ENCODE peak calls at places on chromosomes 6 and 20, in nine cellular contexts. U is A549, K is NB4, Q is sigmoid colon, M is adrenal gland, B is tibial nerve, J is stomach, Z is body of pancreas, T is heart left ventricle. D is an unnamed sample.

GRCh38 chr6:89644864-89645263 is 6.3 kb upstream of the LYRM2 start:
- DNase-seq in U (no peak), K (no peak), Q (no peak), M (no peak), B (no peak), J (no peak), Z (no peak), T (no peak), D (no peak)

GRCh38 chr6:41591122-41591521 is 44.9 kb downstream of the FOXP4 start:
- DNase-seq in U (no peak), K (no peak), Q (no peak), M (no peak), B (no peak), J (no peak), Z (no peak), T (no peak), D (no peak)

GRCh38 chr6:111238464-111239119 is 151.3 kb downstream of the SLC16A10 start:
- DNase-seq in U (no peak), K (peak), Q (no peak), M (no peak), B (no peak), J (no peak), Z (no peak), T (no peak), D (peak)

GRCh38 chr6:114514153-114514552 is 171.3 kb upstream of the HS3ST5 start:
- DNase-seq in U (no peak), K (no peak), Q (no peak), M (no peak), B (no peak), J (no peak), Z (no peak), T (no peak), D (no peak)

GRCh38 chr6:10429638-10430427 is 15.0 kb upstream of the TFAP2A start:
- DNase-seq in U (no peak), K (peak), Q (no peak), M (no peak), B (no peak), J (no peak), Z (no peak), T (no peak), D (no peak)

GRCh38 chr6:90703383-90703782 is 116.5 kb upstream of the MAP3K7 start:
- DNase-seq in U (no peak), K (no peak), Q (no peak), M (no peak), B (no peak), J (no peak), Z (no peak), T (no peak), D (no peak)

GRCh38 chr6:15266423-15266996 is 20.6 kb downstream of the JARID2 start:
- DNase-seq in U (no peak), K (peak), Q (no peak), M (no peak), B (no peak), J (no peak), Z (no peak), T (peak), D (peak)

GRCh38 chr6:157116420-157116819 is 206.9 kb downstream of the TMEM242 start:
- DNase-seq in U (no peak), K (peak), Q (no peak), M (no peak), B (no peak), J (no peak), Z (no peak), T (no peak), D (no peak)

GRCh38 chr6:40359808-40360207 is 227.4 kb downstream of the LRFN2 start:
- DNase-seq in U (no peak), K (no peak), Q (no peak), M (no peak), B (no peak), J (no peak), Z (no peak), T (no peak), D (no peak)

GRCh38 chr6:105469951-105470350 is 67.1 kb upstream of the PREP start:
- DNase-seq in U (no peak), K (no peak), Q (no peak), M (no peak), B (no peak), J (no peak), Z (no peak), T (no peak), D (no peak)

GRCh38 chr20:57437672-57438330 is 46.6 kb downstream of the RBM38 start:
- DNase-seq in U (no peak), K (no peak), Q (no peak), M (no peak), B (no peak), J (no peak), Z (no peak), T (no peak), D (peak)

GRCh38 chr6:52227495-52227894 is 16.8 kb downstream of the IL17F start:
- DNase-seq in U (no peak), K (no peak), Q (no peak), M (no peak), B (no peak), J (no peak), Z (no peak), T (no peak), D (no peak)

GRCh38 chr20:6855806-6856205 is 88.3 kb downstream of the BMP2 start:
- DNase-seq in U (no peak), K (peak), Q (no peak), M (no peak), B (no peak), J (no peak), Z (no peak), T (no peak), D (no peak)

GRCh38 chr6:73727114-73727513 is 31.1 kb downstream of the CD109 start:
- DNase-seq in U (no peak), K (no peak), Q (no peak), M (no peak), B (no peak), J (no peak), Z (no peak), T (no peak), D (no peak)

GRCh38 chr20:63085087-63085861 is 78.5 kb upstream of the BHLHE23 start:
- DNase-seq in U (no peak), K (no peak), Q (peak), M (no peak), B (no peak), J (no peak), Z (peak), T (peak), D (no peak)

GRCh38 chr6:30614843-30615218 is 2.2 kb downstream of the PPP1R10 start:
- DNase-seq in U (peak), K (peak), Q (peak), M (peak), B (peak), J (peak), Z (peak), T (peak), D (peak)

GRCh38 chr20:43766395-43766794 is 39.6 kb upstream of the GTSF1L start:
- DNase-seq in U (no peak), K (no peak), Q (peak), M (no peak), B (no peak), J (no peak), Z (no peak), T (peak), D (no peak)

GRCh38 chr6:19757036-19757435 is 80.1 kb upstream of the ID4 start:
- DNase-seq in U (no peak), K (no peak), Q (no peak), M (no peak), B (no peak), J (no peak), Z (no peak), T (no peak), D (no peak)

GRCh38 chr20:11031300-11031699 is 357.5 kb upstream of the JAG1 start:
- DNase-seq in U (no peak), K (no peak), Q (no peak), M (no peak), B (no peak), J (no peak), Z (no peak), T (no peak), D (no peak)

GRCh38 chr6:165962361-165962760 is 205.3 kb downstream of the TBXT start:
- DNase-seq in U (no peak), K (no peak), Q (no peak), M (no peak), B (no peak), J (no peak), Z (no peak), T (no peak), D (no peak)

GRCh38 chr6:5205035-5205469 is 55.7 kb downstream of the LYRM4 start:
- DNase-seq in U (no peak), K (peak), Q (no peak), M (peak), B (no peak), J (no peak), Z (no peak), T (peak), D (no peak)

GRCh38 chr6:107080036-107080435 is 35.3 kb downstream of the BEND3 start:
- DNase-seq in U (no peak), K (peak), Q (peak), M (no peak), B (no peak), J (no peak), Z (no peak), T (no peak), D (no peak)

GRCh38 chr6:43283514-43283901 is 14.6 kb upstream of the SLC22A7 start:
- DNase-seq in U (no peak), K (no peak), Q (no peak), M (no peak), B (no peak), J (no peak), Z (no peak), T (no peak), D (no peak)

GRCh38 chr6:143621876-143622605 is 55.7 kb upstream of the PHACTR2 start:
- DNase-seq in U (no peak), K (no peak), Q (no peak), M (no peak), B (no peak), J (no peak), Z (no peak), T (no peak), D (no peak)

GRCh38 chr6:158391276-158391675 is 79.0 kb downstream of the TULP4 start:
- DNase-seq in U (no peak), K (no peak), Q (no peak), M (no peak), B (no peak), J (no peak), Z (no peak), T (no peak), D (no peak)

GRCh38 chr6:2450546-2450945 is 205.1 kb upstream of the GMDS start:
- DNase-seq in U (no peak), K (no peak), Q (no peak), M (peak), B (peak), J (peak), Z (peak), T (peak), D (peak)

GRCh38 chr6:8276148-8276547 is 159.2 kb downstream of the SLC35B3 start:
- DNase-seq in U (no peak), K (no peak), Q (no peak), M (no peak), B (no peak), J (no peak), Z (no peak), T (no peak), D (no peak)

GRCh38 chr6:68069921-68070709 is 565.0 kb upstream of the ADGRB3 start:
- DNase-seq in U (no peak), K (no peak), Q (no peak), M (no peak), B (no peak), J (no peak), Z (no peak), T (no peak), D (no peak)
- TF ChIP-seq POLR2A in U (no peak), K (no peak), Q (no peak), M (no peak), B (no peak), J (no peak), Z (no peak), T (no peak), D (no peak)

GRCh38 chr6:92587521-92587920 is 831.8 kb downstream of the EPHA7 start:
- DNase-seq in U (no peak), K (no peak), Q (no peak), M (no peak), B (no peak), J (no peak), Z (no peak), T (no peak), D (no peak)

GRCh38 chr6:92588126-92588525 is 831.2 kb downstream of the EPHA7 start:
- DNase-seq in U (no peak), K (no peak), Q (no peak), M (no peak), B (no peak), J (no peak), Z (no peak), T (no peak), D (no peak)

GRCh38 chr6:92586236-92586977 is 833.0 kb downstream of the EPHA7 start:
- DNase-seq in U (no peak), K (no peak), Q (no peak), M (no peak), B (no peak), J (no peak), Z (no peak), T (peak), D (no peak)

DNA sequence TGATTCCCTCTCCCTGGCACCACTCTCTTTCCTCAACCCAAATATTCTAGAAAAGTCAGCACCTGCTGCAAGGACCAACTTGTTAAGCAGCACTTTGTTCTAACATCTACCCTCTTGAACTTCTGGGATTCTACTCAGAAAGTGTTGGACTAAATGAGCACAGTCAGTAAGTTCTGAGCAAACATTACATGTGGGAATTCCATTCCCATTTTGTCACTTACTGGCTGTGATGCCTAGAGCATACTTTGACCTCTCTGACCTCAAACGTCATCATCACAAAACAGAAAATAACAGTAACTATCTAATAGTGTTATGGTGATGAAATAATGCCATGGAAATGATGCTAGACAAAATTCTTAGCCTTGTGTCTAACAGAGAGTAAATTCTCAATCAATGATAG is 829.4 kb downstream of the EPHA7 start:
- DNase-seq in U (no peak), K (no peak), Q (no peak), M (no peak), B (no peak), J (no peak), Z (no peak), T (no peak), D (no peak)
- TF ChIP-seq POLR2A in U (no peak), K (no peak), Q (no peak), M (no peak), B (no peak), J (no peak), Z (no peak), T (no peak), D (no peak)

DNA sequence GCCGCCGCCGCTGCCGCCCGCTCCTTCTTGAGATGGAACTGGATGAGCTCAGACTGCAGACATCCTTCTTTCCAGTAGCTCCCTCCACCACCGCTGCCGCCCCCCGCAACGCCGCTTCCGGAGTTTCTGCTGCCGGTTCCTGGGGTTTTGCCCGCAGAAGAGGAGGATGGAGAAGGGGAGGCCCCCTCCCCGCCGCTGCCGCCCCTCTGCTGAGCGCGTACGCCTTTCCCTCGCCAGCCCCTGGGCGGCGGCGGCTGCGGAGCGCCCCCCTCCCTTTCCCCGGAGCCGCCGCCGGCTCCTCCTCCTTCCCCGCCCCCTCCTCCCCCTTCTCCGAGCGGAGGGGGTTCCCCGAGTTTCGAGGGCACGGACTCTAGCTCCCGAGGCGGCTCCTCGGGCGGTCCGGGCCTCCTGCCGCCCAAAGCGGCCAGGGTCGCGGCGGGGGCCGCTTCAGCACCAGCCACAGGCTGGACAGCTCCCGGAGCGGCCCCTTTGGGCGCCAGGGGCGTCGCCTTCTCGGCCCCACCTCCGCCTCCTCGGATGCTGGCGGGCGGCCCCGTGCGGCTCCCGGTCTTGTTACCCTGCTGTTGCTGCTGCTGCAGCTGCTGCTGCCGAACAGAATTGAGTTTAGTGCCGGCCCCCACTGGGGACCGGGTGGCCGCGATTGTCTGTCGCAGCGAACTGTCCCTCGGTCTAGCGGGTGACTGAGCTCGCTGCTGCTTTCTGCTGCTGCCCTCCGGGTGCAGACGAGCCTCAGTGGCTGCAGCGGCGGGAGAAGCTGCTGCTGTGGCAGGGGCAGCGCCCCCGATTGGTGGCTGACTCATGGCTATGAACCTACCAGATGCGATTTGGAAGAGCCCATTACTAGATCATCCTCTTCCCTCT is 3.1 kb downstream of the MTCL3 start:
- DNase-seq in U (no peak), K (peak), Q (peak), M (peak), B (no peak), J (peak), Z (peak), T (peak), D (peak)
- TF ChIP-seq POLR2A in U (no peak), K (no peak), Q (no peak), M (no peak), B (no peak), J (no peak), Z (peak), T (no peak), D (no peak)

DNA sequence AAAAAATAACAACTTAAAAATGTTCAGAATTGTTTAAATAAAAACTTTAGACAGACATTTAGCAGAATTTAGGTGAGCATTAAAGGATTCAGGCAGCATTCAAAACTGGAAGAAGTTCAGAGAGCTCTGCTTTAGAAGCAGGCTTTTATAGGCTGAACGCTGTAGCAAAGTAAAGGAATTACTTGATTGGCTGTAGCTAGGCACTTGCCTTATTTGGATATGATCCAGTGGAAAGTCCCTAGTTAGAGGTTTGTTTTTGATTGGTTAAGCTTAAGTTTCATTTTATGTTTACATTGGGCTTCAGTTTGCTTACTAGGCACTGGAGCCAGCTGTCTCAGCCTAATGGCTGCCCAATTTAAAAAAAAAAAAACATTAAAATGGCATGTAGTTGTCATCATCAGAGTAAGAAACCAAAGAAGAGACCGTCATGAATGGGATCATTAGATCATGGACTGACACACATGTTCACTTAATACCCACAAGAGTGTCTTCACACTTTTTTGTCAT is 65.1 kb downstream of the CBFA2T2 start:
- DNase-seq in U (peak), K (peak), Q (no peak), M (no peak), B (no peak), J (no peak), Z (peak), T (no peak), D (no peak)
- TF ChIP-seq POLR2A in U (no peak), K (no peak), Q (no peak), M (no peak), B (no peak), J (no peak), Z (peak), T (no peak), D (no peak)

GRCh38 chr6:138508676-138508988 is 9.3 kb upstream of the NHSL1 start:
- DNase-seq in U (no peak), K (no peak), Q (no peak), M (no peak), B (no peak), J (no peak), Z (no peak), T (no peak), D (no peak)

GRCh38 chr6:138504764-138505689 is 5.7 kb upstream of the NHSL1 start:
- DNase-seq in U (no peak), K (no peak), Q (no peak), M (no peak), B (no peak), J (no peak), Z (no peak), T (no peak), D (no peak)

GRCh38 chr6:138509371-138509770 is 10.1 kb upstream of the NHSL1 start:
- DNase-seq in U (peak), K (peak), Q (peak), M (peak), B (no peak), J (peak), Z (peak), T (no peak), D (no peak)

GRCh38 chr6:138503881-138504680 is 4.8 kb upstream of the NHSL1 start:
- DNase-seq in U (no peak), K (peak), Q (no peak), M (no peak), B (no peak), J (no peak), Z (no peak), T (no peak), D (no peak)

DNA sequence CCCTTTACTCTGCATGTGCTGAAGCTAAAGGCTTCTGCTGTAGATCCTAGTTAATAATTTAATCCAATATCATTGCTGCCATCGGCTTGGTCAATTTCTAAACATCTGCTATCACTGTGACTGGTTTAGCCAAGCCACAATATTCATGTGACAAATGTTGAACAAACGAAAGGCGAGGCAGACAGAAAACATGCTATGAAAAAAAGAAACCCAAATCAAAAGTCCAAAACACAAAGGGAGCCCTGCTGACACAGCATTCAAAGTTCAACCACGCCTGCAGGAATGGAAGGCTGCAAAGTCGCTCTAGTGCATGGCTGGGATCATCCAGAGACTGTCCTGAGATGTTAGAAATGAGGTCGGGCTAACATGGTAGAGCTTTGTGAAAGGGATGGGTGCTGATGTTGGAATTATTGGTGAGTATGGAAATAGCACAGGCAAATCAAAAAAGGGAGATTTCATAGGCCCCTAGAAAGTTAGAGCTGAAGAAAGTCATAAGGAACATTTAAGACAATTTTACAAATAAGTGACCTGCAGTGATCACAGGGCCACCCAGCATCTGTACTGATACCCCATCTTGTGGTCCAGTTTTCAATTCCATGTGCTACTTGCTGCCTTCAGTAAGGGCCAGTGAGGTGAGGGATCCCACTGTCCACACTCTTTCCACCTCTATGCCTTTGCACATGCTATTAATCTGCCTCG is 8.8 kb upstream of the NHSL1 start:
- DNase-seq in U (no peak), K (no peak), Q (no peak), M (no peak), B (no peak), J (peak), Z (no peak), T (no peak), D (no peak)
- TF ChIP-seq POLR2A in U (no peak), K (no peak), Q (no peak), M (no peak), B (no peak), J (no peak), Z (no peak), T (no peak), D (no peak)

D was measured in gastrocnemius medialis.